ENCODE peak calls at places on chromosomes 3 and 15, in six cellular contexts. L is fibroblast of lung, E is lung, F is A549, O is WERI-Rb-1, P is psoas muscle. H is an unnamed sample.

GRCh38 chr3:105906834-105907233 is 38.0 kb upstream of the CBLB start:
- DNase-seq in O (no peak), L (peak; percentile 71), F (no peak), E (peak; percentile 32), P (peak; percentile 50), H (no peak)

GRCh38 chr3:118760611-118761606 is 273.7 kb downstream of the IGSF11 start:
- DNase-seq in F (no peak), P (no peak), E (no peak), O (no peak), L (peak; percentile 49), H (peak; percentile 31)

GRCh38 chr3:62873672-62874397 is 1.4 kb downstream of the CADPS start:
- DNase-seq in F (peak; percentile 10), O (peak; percentile 88), L (peak; percentile 70), E (no peak), P (peak; percentile 46), H (peak; percentile 61)

GRCh38 chr15:77909131-77909940 is 168.2 kb downstream of the TBC1D2B start:
- DNase-seq in P (peak; percentile 47), F (no peak), O (no peak), L (no peak), E (no peak), H (no peak)

GRCh38 chr15:72796515-72797337 is 13.2 kb upstream of the ADPGK start:
- DNase-seq in P (peak; percentile 78), F (peak; percentile 82), L (peak; percentile 25), E (peak; percentile 33), O (peak; percentile 47), H (peak; percentile 58)

GRCh38 chr3:78726545-78726944 is 1041.3 kb downstream of the ROBO1 start:
- DNase-seq in F (no peak), P (no peak), L (no peak), E (no peak), O (no peak), H (no peak)

GRCh38 chr15:40815042-40815678 is 7.9 kb upstream of the DNAJC17 start:
- DNase-seq in O (no peak), P (peak; percentile 12), L (peak; percentile 19), E (no peak), F (no peak), H (no peak)

GRCh38 chr15:70142322-70143191 is 44.8 kb upstream of the TLE3 start:
- DNase-seq in P (peak; percentile 50), O (no peak), F (no peak), L (peak; percentile 89), E (peak; percentile 44), H (peak; percentile 20)

GRCh38 chr3:16288664-16289063 is 23.7 kb downstream of the OXNAD1 start:
- DNase-seq in F (no peak), O (no peak), P (peak; percentile 57), L (no peak), E (no peak), H (no peak)

GRCh38 chr3:113354307-113354706 is 87.0 kb downstream of the CFAP44 start:
- DNase-seq in L (no peak), P (no peak), F (no peak), E (no peak), O (no peak), H (no peak)
- H3K4me3 ChIP-seq in L (no peak overlapping the region), P (no peak overlapping the region), F (no peak overlapping the region), E (no peak overlapping the region), O (no peak overlapping the region), H (no peak overlapping the region)

GRCh38 chr3:72273615-72274014 is 488.7 kb upstream of the PROK2 start:
- DNase-seq in F (no peak), P (no peak), L (peak; percentile 97), E (no peak), O (no peak), H (peak; percentile 15)

GRCh38 chr3:72271923-72272322 is 487.0 kb upstream of the PROK2 start:
- DNase-seq in L (no peak), E (no peak), O (peak; percentile 70), F (no peak), P (no peak), H (no peak)

GRCh38 chr3:72272356-72272755 is 487.4 kb upstream of the PROK2 start:
- DNase-seq in O (no peak), L (no peak), F (no peak), E (no peak), P (no peak), H (no peak)

GRCh38 chr3:72275296-72275820 is 490.4 kb upstream of the PROK2 start:
- DNase-seq in L (peak; percentile 11), F (no peak), P (no peak), O (no peak), E (no peak), H (no peak)

GRCh38 chr3:72274511-72275295 is 489.8 kb upstream of the PROK2 start:
- DNase-seq in F (no peak), L (peak; percentile 80), E (peak; percentile 57), O (peak; percentile 69), P (no peak), H (no peak)
- H3K4me3 ChIP-seq in F (no peak overlapping the region), L (peak overlapping the region; percentile 34), E (no peak overlapping the region), O (no peak overlapping the region), P (no peak overlapping the region), H (no peak overlapping the region)

GRCh38 chr3:37603722-37604121 is 258.0 kb upstream of the CTDSPL start:
- DNase-seq in P (no peak), E (no peak), L (no peak), O (no peak), F (no peak), H (no peak)
- H3K4me3 ChIP-seq in P (no peak overlapping the region), E (no peak overlapping the region), L (no peak overlapping the region), O (no peak overlapping the region), F (no peak overlapping the region), H (no peak overlapping the region)

GRCh38 chr3:194057570-194058188 is 78.3 kb upstream of the HES1 start:
- DNase-seq in F (no peak), E (no peak), O (no peak), L (no peak), P (no peak), H (no peak)
- H3K4me3 ChIP-seq in F (no peak overlapping the region), E (no peak overlapping the region), O (no peak overlapping the region), L (no peak overlapping the region), P (peak overlapping the region; percentile 53), H (peak overlapping the region; percentile 28)

DNA sequence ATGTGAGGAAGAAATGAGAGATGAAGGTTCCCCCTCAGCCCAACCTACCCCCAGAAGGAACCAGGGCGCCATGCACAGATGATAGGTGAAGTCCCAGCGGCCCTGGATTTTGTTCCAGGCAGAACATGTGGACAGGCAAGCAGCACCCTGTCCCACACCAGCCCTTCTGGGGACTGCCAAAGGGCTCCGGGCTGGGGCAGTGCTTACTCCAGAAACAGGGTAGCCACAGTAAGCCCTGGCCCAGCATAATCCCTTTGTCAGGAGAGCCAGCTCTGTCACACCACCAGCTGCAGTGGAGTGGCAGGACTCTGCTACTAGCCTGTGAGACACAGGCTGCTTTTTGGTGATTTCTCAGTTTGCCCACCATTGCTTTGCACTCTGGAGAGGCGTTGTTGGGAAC is 6.3 kb downstream of the FBXL22 start:
- DNase-seq in L (no peak), F (no peak), O (peak; percentile 62), P (no peak), E (no peak), H (no peak)
- H3K4me3 ChIP-seq in L (no peak overlapping the region), F (no peak overlapping the region), O (no peak overlapping the region), P (no peak overlapping the region), E (no peak overlapping the region), H (no peak overlapping the region)

GRCh38 chr3:61669676-61670299 is 108.4 kb downstream of the PTPRG start:
- DNase-seq in F (no peak), O (peak; percentile 36), E (no peak), L (peak; percentile 33), P (peak; percentile 68), H (no peak)
- H3K4me3 ChIP-seq in F (no peak overlapping the region), O (no peak overlapping the region), E (no peak overlapping the region), L (no peak overlapping the region), P (peak overlapping the region; percentile 27), H (no peak overlapping the region)

GRCh38 chr15:60784855-60785254 is 305.9 kb upstream of the ICE2 start:
- DNase-seq in F (no peak), O (no peak), L (no peak), P (no peak), E (no peak), H (no peak)

GRCh38 chr15:60777558-60777957 is 298.6 kb upstream of the ICE2 start:
- DNase-seq in O (no peak), E (no peak), L (no peak), F (no peak), P (no peak), H (no peak)

GRCh38 chr15:60781211-60781713 is 302.3 kb upstream of the ICE2 start:
- DNase-seq in O (no peak), L (no peak), F (no peak), P (no peak), E (no peak), H (no peak)

GRCh38 chr15:60780147-60780546 is 301.2 kb upstream of the ICE2 start:
- DNase-seq in L (no peak), E (no peak), F (no peak), O (no peak), P (no peak), H (no peak)

GRCh38 chr15:60782316-60782715 is 303.4 kb upstream of the ICE2 start:
- DNase-seq in F (no peak), O (no peak), P (no peak), L (no peak), E (no peak), H (no peak)
- H3K4me3 ChIP-seq in F (no peak overlapping the region), O (no peak overlapping the region), P (no peak overlapping the region), L (no peak overlapping the region), E (no peak overlapping the region), H (no peak overlapping the region)

DNA sequence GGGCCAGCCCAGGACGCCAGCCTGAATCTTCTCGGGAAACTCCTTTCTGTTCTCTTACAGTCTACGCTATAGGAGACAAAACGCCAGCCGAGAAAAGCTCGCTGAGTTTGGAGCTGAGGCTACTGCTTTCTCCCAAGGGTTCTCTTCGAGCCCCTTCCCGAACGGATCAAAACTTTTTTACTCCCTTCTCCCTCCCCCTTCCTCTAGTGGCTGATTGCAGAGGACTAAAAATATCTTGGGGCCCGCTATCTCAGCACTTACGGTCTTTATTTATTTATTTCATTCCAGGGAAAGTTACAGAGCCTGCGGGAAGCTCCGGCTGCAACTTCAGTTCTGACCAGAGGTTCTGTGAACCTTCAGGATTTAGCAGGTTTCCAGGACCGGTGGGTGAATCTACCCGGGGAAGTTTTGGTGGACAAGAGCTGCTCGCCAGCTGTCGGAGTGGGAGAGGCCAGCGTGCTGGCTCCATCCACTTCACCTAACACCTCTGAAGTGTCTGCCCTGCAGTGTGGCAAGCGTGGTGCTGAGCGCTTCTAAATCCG is 454 bp upstream of the PDZRN3 start:
- DNase-seq in L (peak; percentile 52), F (no peak), E (no peak), O (peak; percentile 49), P (peak; percentile 53), H (peak; percentile 35)
- H3K4me3 ChIP-seq in L (peak overlapping the region; percentile 48), F (peak overlapping the region; percentile 22), E (no peak overlapping the region), O (peak overlapping the region; percentile 80), P (peak overlapping the region; percentile 81), H (peak overlapping the region; percentile 68)

H was measured in Caco-2.